ENCODE peak calls at places on chromosome 20, in eight cellular contexts. One of them, this sample, is unnamed.

GRCh38 chr20:63690898-63691710 is 5.3 kb upstream of the TNFRSF6B start:
- DNase-seq in NCI-H345: no peak
- DNase-seq in endothelial cell: no peak
- DNase-seq in myocyte: peak
- DNase-seq in activated CD4-positive, alpha-beta T cell treated with anti-CD3 and anti-CD28 coated beads for 24 hours: no peak
- DNase-seq in skeletal muscle cell: no peak
- DNase-seq in NCI-H187: no peak
- DNase-seq in Caki2: no peak
- DNase-seq in this sample: no peak

GRCh38 chr20:62936996-62937352 is 973 bp upstream of the GID8 start:
- DNase-seq in NCI-H345: no peak
- DNase-seq in endothelial cell: no peak
- DNase-seq in myocyte: peak
- DNase-seq in activated CD4-positive, alpha-beta T cell treated with anti-CD3 and anti-CD28 coated beads for 24 hours: no peak
- DNase-seq in skeletal muscle cell: no peak
- DNase-seq in NCI-H187: no peak
- DNase-seq in Caki2: no peak
- DNase-seq in this sample: no peak

GRCh38 chr20:4730782-4731181 is 9.1 kb downstream of the PRND start:
- DNase-seq in NCI-H345: peak
- DNase-seq in endothelial cell: peak
- DNase-seq in myocyte: no peak
- DNase-seq in activated CD4-positive, alpha-beta T cell treated with anti-CD3 and anti-CD28 coated beads for 24 hours: no peak
- DNase-seq in skeletal muscle cell: no peak
- DNase-seq in NCI-H187: no peak
- DNase-seq in Caki2: no peak
- DNase-seq in this sample: no peak

GRCh38 chr20:43748274-43748673 is 21.5 kb upstream of the GTSF1L start:
- DNase-seq in NCI-H345: no peak
- DNase-seq in endothelial cell: no peak
- DNase-seq in myocyte: no peak
- DNase-seq in activated CD4-positive, alpha-beta T cell treated with anti-CD3 and anti-CD28 coated beads for 24 hours: no peak
- DNase-seq in skeletal muscle cell: no peak
- DNase-seq in NCI-H187: no peak
- DNase-seq in Caki2: no peak
- DNase-seq in this sample: no peak

GRCh38 chr20:18722381-18722780 is 91.2 kb upstream of the SCP2D1 start:
- DNase-seq in NCI-H345: no peak
- DNase-seq in endothelial cell: no peak
- DNase-seq in myocyte: no peak
- DNase-seq in activated CD4-positive, alpha-beta T cell treated with anti-CD3 and anti-CD28 coated beads for 24 hours: no peak
- DNase-seq in skeletal muscle cell: no peak
- DNase-seq in NCI-H187: no peak
- DNase-seq in Caki2: no peak
- DNase-seq in this sample: no peak

GRCh38 chr20:63937596-63937995 is 18.6 kb downstream of the UCKL1 start:
- DNase-seq in NCI-H345: no peak
- DNase-seq in endothelial cell: no peak
- DNase-seq in myocyte: no peak
- DNase-seq in activated CD4-positive, alpha-beta T cell treated with anti-CD3 and anti-CD28 coated beads for 24 hours: no peak
- DNase-seq in skeletal muscle cell: no peak
- DNase-seq in NCI-H187: no peak
- DNase-seq in Caki2: no peak
- DNase-seq in this sample: no peak

GRCh38 chr20:49729780-49730179 is 16.1 kb upstream of the B4GALT5 start:
- DNase-seq in NCI-H345: no peak
- DNase-seq in endothelial cell: no peak
- DNase-seq in myocyte: no peak
- DNase-seq in activated CD4-positive, alpha-beta T cell treated with anti-CD3 and anti-CD28 coated beads for 24 hours: no peak
- DNase-seq in skeletal muscle cell: peak
- DNase-seq in NCI-H187: no peak
- DNase-seq in Caki2: no peak
- DNase-seq in this sample: no peak

GRCh38 chr20:5796369-5797040 is 46.3 kb downstream of the SHLD1 start:
- DNase-seq in NCI-H345: no peak
- DNase-seq in endothelial cell: no peak
- DNase-seq in myocyte: no peak
- DNase-seq in activated CD4-positive, alpha-beta T cell treated with anti-CD3 and anti-CD28 coated beads for 24 hours: no peak
- DNase-seq in skeletal muscle cell: no peak
- DNase-seq in NCI-H187: no peak
- DNase-seq in Caki2: no peak
- DNase-seq in this sample: no peak

GRCh38 chr20:5844063-5844681 is 94.0 kb downstream of the SHLD1 start:
- DNase-seq in NCI-H345: peak
- DNase-seq in endothelial cell: no peak
- DNase-seq in myocyte: peak
- DNase-seq in activated CD4-positive, alpha-beta T cell treated with anti-CD3 and anti-CD28 coated beads for 24 hours: peak
- DNase-seq in skeletal muscle cell: no peak
- DNase-seq in NCI-H187: no peak
- DNase-seq in Caki2: peak
- DNase-seq in this sample: peak

GRCh38 chr20:53655909-53656652 is 62.4 kb upstream of the ZNF217 start:
- DNase-seq in NCI-H345: no peak
- DNase-seq in endothelial cell: no peak
- DNase-seq in myocyte: no peak
- DNase-seq in activated CD4-positive, alpha-beta T cell treated with anti-CD3 and anti-CD28 coated beads for 24 hours: no peak
- DNase-seq in skeletal muscle cell: no peak
- DNase-seq in NCI-H187: no peak
- DNase-seq in Caki2: no peak
- DNase-seq in this sample: no peak

GRCh38 chr20:21182832-21183563 is 57.1 kb downstream of the KIZ start:
- DNase-seq in NCI-H345: no peak
- DNase-seq in endothelial cell: no peak
- DNase-seq in myocyte: peak
- DNase-seq in activated CD4-positive, alpha-beta T cell treated with anti-CD3 and anti-CD28 coated beads for 24 hours: no peak
- DNase-seq in skeletal muscle cell: peak
- DNase-seq in NCI-H187: no peak
- DNase-seq in Caki2: peak
- DNase-seq in this sample: no peak

GRCh38 chr20:528923-529594 is 14.5 kb downstream of the CSNK2A1 start:
- DNase-seq in NCI-H345: no peak
- DNase-seq in endothelial cell: no peak
- DNase-seq in myocyte: peak
- DNase-seq in activated CD4-positive, alpha-beta T cell treated with anti-CD3 and anti-CD28 coated beads for 24 hours: no peak
- DNase-seq in skeletal muscle cell: peak
- DNase-seq in NCI-H187: no peak
- DNase-seq in Caki2: peak
- DNase-seq in this sample: no peak

GRCh38 chr20:12049125-12049524 is 131.4 kb downstream of the BTBD3 start:
- DNase-seq in NCI-H345: no peak
- DNase-seq in endothelial cell: no peak
- DNase-seq in myocyte: no peak
- DNase-seq in activated CD4-positive, alpha-beta T cell treated with anti-CD3 and anti-CD28 coated beads for 24 hours: no peak
- DNase-seq in skeletal muscle cell: peak
- DNase-seq in NCI-H187: no peak
- DNase-seq in Caki2: no peak
- DNase-seq in this sample: no peak

GRCh38 chr20:31570735-31571617 is 34.1 kb upstream of the ID1 start:
- DNase-seq in NCI-H345: no peak
- DNase-seq in endothelial cell: no peak
- DNase-seq in myocyte: peak
- DNase-seq in activated CD4-positive, alpha-beta T cell treated with anti-CD3 and anti-CD28 coated beads for 24 hours: no peak
- DNase-seq in skeletal muscle cell: no peak
- DNase-seq in NCI-H187: no peak
- DNase-seq in Caki2: no peak
- DNase-seq in this sample: no peak

GRCh38 chr20:31863296-31864085 is 6.8 kb downstream of the DUSP15 start:
- DNase-seq in NCI-H345: no peak
- DNase-seq in endothelial cell: no peak
- DNase-seq in myocyte: no peak
- DNase-seq in activated CD4-positive, alpha-beta T cell treated with anti-CD3 and anti-CD28 coated beads for 24 hours: no peak
- DNase-seq in skeletal muscle cell: no peak
- DNase-seq in NCI-H187: no peak
- DNase-seq in Caki2: no peak
- DNase-seq in this sample: no peak

GRCh38 chr20:21074605-21075336 is 31.4 kb downstream of the LINC00237 start:
- DNase-seq in NCI-H345: no peak
- DNase-seq in endothelial cell: no peak
- DNase-seq in myocyte: peak
- DNase-seq in activated CD4-positive, alpha-beta T cell treated with anti-CD3 and anti-CD28 coated beads for 24 hours: no peak
- DNase-seq in skeletal muscle cell: no peak
- DNase-seq in NCI-H187: no peak
- DNase-seq in Caki2: peak
- DNase-seq in this sample: no peak

GRCh38 chr20:55103188-55103587 is 627.8 kb downstream of the DOK5 start:
- DNase-seq in NCI-H345: no peak
- DNase-seq in endothelial cell: no peak
- DNase-seq in myocyte: no peak
- DNase-seq in activated CD4-positive, alpha-beta T cell treated with anti-CD3 and anti-CD28 coated beads for 24 hours: no peak
- DNase-seq in skeletal muscle cell: no peak
- DNase-seq in NCI-H187: no peak
- DNase-seq in Caki2: no peak
- DNase-seq in this sample: no peak

GRCh38 chr20:54550776-54551396 is 75.5 kb downstream of the DOK5 start:
- DNase-seq in NCI-H345: no peak
- DNase-seq in endothelial cell: no peak
- DNase-seq in myocyte: no peak
- DNase-seq in activated CD4-positive, alpha-beta T cell treated with anti-CD3 and anti-CD28 coated beads for 24 hours: no peak
- DNase-seq in skeletal muscle cell: no peak
- DNase-seq in NCI-H187: no peak
- DNase-seq in Caki2: no peak
- DNase-seq in this sample: no peak

GRCh38 chr20:49548371-49548947 is 19.5 kb downstream of the PTGIS start:
- DNase-seq in NCI-H345: no peak
- DNase-seq in endothelial cell: no peak
- DNase-seq in myocyte: no peak
- DNase-seq in activated CD4-positive, alpha-beta T cell treated with anti-CD3 and anti-CD28 coated beads for 24 hours: no peak
- DNase-seq in skeletal muscle cell: no peak
- DNase-seq in NCI-H187: no peak
- DNase-seq in Caki2: no peak
- DNase-seq in this sample: no peak

GRCh38 chr20:49757597-49757996 is 43.9 kb upstream of the B4GALT5 start:
- DNase-seq in NCI-H345: no peak
- DNase-seq in endothelial cell: no peak
- DNase-seq in myocyte: no peak
- DNase-seq in activated CD4-positive, alpha-beta T cell treated with anti-CD3 and anti-CD28 coated beads for 24 hours: no peak
- DNase-seq in skeletal muscle cell: no peak
- DNase-seq in NCI-H187: no peak
- DNase-seq in Caki2: no peak
- DNase-seq in this sample: no peak

GRCh38 chr20:3042621-3043020 is 801 bp upstream of the GNRH2 start:
- DNase-seq in NCI-H345: no peak
- DNase-seq in endothelial cell: no peak
- DNase-seq in myocyte: no peak
- DNase-seq in activated CD4-positive, alpha-beta T cell treated with anti-CD3 and anti-CD28 coated beads for 24 hours: no peak
- DNase-seq in skeletal muscle cell: no peak
- DNase-seq in NCI-H187: no peak
- DNase-seq in Caki2: no peak
- DNase-seq in this sample: no peak

GRCh38 chr20:60049601-60050000 is 91.4 kb downstream of the CDH26 start:
- DNase-seq in NCI-H345: no peak
- DNase-seq in endothelial cell: no peak
- DNase-seq in myocyte: no peak
- DNase-seq in activated CD4-positive, alpha-beta T cell treated with anti-CD3 and anti-CD28 coated beads for 24 hours: no peak
- DNase-seq in skeletal muscle cell: no peak
- DNase-seq in NCI-H187: no peak
- DNase-seq in Caki2: no peak
- DNase-seq in this sample: no peak

GRCh38 chr20:32199006-32199405 is 8.5 kb downstream of the PLAGL2 start:
- DNase-seq in NCI-H345: no peak
- DNase-seq in endothelial cell: no peak
- DNase-seq in myocyte: no peak
- DNase-seq in activated CD4-positive, alpha-beta T cell treated with anti-CD3 and anti-CD28 coated beads for 24 hours: no peak
- DNase-seq in skeletal muscle cell: no peak
- DNase-seq in NCI-H187: no peak
- DNase-seq in Caki2: no peak
- DNase-seq in this sample: no peak

GRCh38 chr20:35636095-35636494 is 20.5 kb downstream of the SPAG4 start:
- DNase-seq in NCI-H345: no peak
- DNase-seq in endothelial cell: no peak
- DNase-seq in myocyte: no peak
- DNase-seq in activated CD4-positive, alpha-beta T cell treated with anti-CD3 and anti-CD28 coated beads for 24 hours: no peak
- DNase-seq in skeletal muscle cell: no peak
- DNase-seq in NCI-H187: no peak
- DNase-seq in Caki2: no peak
- DNase-seq in this sample: no peak

This sample was measured in stimulated activated effector memory CD8-positive, alpha-beta T cell treated with anti-CD3 and anti-CD28 coated beads, Interleukin-12 subunit alpha, Interleukin-12 subunit beta, amount 100 ng/mL, for 72 hours.